ENCODE peak calls at places on chromosome 20, in nine cellular contexts. Y is gastrocnemius medialis; A is GM13977; T is adrenal gland; H is CD4-positive, alpha-beta T cell; S is prostate gland; G is GM12865; W is glutamatergic neuron; J is AG04450. C is an unnamed sample.

GRCh38 chr20:24492698-24493097 is 23.3 kb downstream of the SYNDIG1 start:
- DNase-seq in Y (no peak), J (no peak), A (no peak), H (no peak), G (no peak), T (no peak), S (no peak), W (no peak), C (no peak)

GRCh38 chr20:51156041-51156795 is 133.3 kb upstream of the KCNG1 start:
- DNase-seq in S (no peak), H (no peak), G (no peak), J (peak), A (no peak), Y (no peak), T (peak), W (no peak), C (no peak)

GRCh38 chr20:37504404-37505096 is 16.5 kb upstream of the NNAT start:
- DNase-seq in W (no peak), H (no peak), J (no peak), S (no peak), Y (no peak), G (no peak), T (peak), A (no peak), C (no peak)

GRCh38 chr20:17281478-17281877 is 54.6 kb downstream of the PCSK2 start:
- DNase-seq in T (peak), A (no peak), J (no peak), Y (no peak), S (no peak), G (peak), H (no peak), W (peak), C (no peak)

GRCh38 chr20:24870876-24871275 is 78.2 kb upstream of the CST7 start:
- DNase-seq in A (no peak), T (no peak), W (peak), G (peak), S (no peak), J (no peak), H (no peak), Y (no peak), C (no peak)

GRCh38 chr20:19602660-19603389 is 155.2 kb upstream of the RIN2 start:
- DNase-seq in W (peak), J (no peak), G (no peak), H (no peak), A (no peak), T (no peak), S (no peak), Y (no peak), C (no peak)

GRCh38 chr20:48724891-48725588 is 102.8 kb downstream of the PREX1 start:
- DNase-seq in T (no peak), W (no peak), H (no peak), G (no peak), A (no peak), Y (no peak), J (no peak), S (no peak), C (no peak)

GRCh38 chr20:30168025-30168799 is 1089.3 kb upstream of the DEFB115 start:
- DNase-seq in J (no peak), S (peak), A (no peak), H (peak), W (no peak), G (no peak), Y (no peak), T (peak), C (no peak)

GRCh38 chr20:18851556-18852098 is 38.0 kb downstream of the SCP2D1 start:
- DNase-seq in S (no peak), H (no peak), G (no peak), A (no peak), J (no peak), W (no peak), Y (no peak), T (no peak), C (no peak)

DNA sequence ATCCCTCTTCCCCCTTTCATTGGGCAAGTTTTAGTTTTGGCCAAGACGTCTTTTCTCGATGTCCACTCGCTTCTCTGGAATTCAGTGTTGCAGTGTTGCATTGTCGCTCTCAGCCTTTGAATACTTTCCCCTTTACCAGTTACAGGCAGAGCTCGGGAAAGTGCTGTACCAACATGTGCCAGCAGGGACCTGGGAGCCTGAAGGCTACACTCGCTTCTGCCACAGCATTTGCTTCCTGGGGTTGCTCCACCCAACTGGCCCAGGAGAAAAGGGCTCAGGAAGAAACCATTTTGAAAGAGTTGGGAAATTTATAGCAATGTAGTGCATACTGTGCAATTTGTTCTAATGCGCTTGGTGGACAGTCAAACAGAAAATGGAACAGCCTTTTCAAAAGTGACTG is 78.6 kb downstream of the LINC00237 start:
- DNase-seq in S (no peak), T (no peak), Y (no peak), G (no peak), A (no peak), H (no peak), J (no peak), W (peak), C (no peak)
- TF ChIP-seq CTCF in S (no peak), T (no peak), Y (no peak), G (no peak), A (no peak), H (no peak), J (peak), W (peak), C (no peak)

DNA sequence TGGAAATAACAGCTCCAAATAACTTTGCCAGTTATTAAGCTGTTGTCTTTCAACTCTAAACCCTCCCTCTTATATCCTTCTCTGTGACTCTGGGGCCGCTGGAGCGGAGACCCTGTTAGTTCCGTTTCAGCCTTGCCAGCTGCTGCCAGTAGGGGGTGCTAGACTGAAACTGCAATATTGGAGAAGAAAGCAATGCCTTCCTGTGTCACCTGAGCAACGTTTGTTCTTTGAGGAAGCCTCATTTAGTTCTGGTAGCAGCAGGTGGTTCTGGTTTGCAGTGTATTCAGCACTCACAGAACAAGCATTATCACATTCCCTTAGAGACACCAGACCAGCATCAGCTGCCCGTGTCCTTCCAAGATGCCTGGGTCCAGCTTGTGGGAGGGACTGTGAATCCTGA is 22.9 kb upstream of the JAG1 start:
- DNase-seq in A (peak), G (peak), T (no peak), J (no peak), W (peak), Y (no peak), H (no peak), S (no peak), C (no peak)
- TF ChIP-seq CTCF in A (peak), G (peak), T (no peak), J (peak), W (peak), Y (no peak), H (peak), S (peak), C (peak)

GRCh38 chr20:2421247-2421646 is 40.5 kb downstream of the TGM6 start:
- DNase-seq in J (no peak), T (no peak), Y (no peak), S (no peak), G (no peak), H (no peak), W (no peak), A (no peak), C (no peak)
- TF ChIP-seq CTCF in J (peak), T (no peak), Y (no peak), S (no peak), G (no peak), H (no peak), W (no peak), A (no peak), C (no peak)

GRCh38 chr20:4235512-4236043 is 220.2 kb upstream of the RNF24 start:
- DNase-seq in J (no peak), W (no peak), T (no peak), Y (no peak), S (no peak), G (no peak), A (no peak), H (no peak), C (no peak)
- TF ChIP-seq CTCF in J (no peak), W (no peak), T (no peak), Y (no peak), S (no peak), G (no peak), A (no peak), H (no peak), C (no peak)

GRCh38 chr20:63968928-63969760 is 586 bp downstream of the ZNF512B start:
- DNase-seq in G (no peak), Y (no peak), H (no peak), S (no peak), W (peak), J (no peak), A (peak), T (peak), C (peak)

GRCh38 chr20:63966944-63967322 is 2.8 kb downstream of the ZNF512B start:
- DNase-seq in Y (no peak), H (no peak), A (no peak), T (no peak), S (no peak), W (no peak), J (no peak), G (no peak), C (no peak)

GRCh38 chr20:63966172-63966943 is 3.4 kb downstream of the ZNF512B start:
- DNase-seq in A (no peak), G (no peak), S (no peak), H (no peak), T (no peak), W (peak), J (no peak), Y (no peak), C (no peak)

GRCh38 chr20:63968136-63968927 is 1.4 kb downstream of the ZNF512B start:
- DNase-seq in T (no peak), S (no peak), H (no peak), G (no peak), Y (no peak), J (no peak), W (peak), A (no peak), C (no peak)

DNA sequence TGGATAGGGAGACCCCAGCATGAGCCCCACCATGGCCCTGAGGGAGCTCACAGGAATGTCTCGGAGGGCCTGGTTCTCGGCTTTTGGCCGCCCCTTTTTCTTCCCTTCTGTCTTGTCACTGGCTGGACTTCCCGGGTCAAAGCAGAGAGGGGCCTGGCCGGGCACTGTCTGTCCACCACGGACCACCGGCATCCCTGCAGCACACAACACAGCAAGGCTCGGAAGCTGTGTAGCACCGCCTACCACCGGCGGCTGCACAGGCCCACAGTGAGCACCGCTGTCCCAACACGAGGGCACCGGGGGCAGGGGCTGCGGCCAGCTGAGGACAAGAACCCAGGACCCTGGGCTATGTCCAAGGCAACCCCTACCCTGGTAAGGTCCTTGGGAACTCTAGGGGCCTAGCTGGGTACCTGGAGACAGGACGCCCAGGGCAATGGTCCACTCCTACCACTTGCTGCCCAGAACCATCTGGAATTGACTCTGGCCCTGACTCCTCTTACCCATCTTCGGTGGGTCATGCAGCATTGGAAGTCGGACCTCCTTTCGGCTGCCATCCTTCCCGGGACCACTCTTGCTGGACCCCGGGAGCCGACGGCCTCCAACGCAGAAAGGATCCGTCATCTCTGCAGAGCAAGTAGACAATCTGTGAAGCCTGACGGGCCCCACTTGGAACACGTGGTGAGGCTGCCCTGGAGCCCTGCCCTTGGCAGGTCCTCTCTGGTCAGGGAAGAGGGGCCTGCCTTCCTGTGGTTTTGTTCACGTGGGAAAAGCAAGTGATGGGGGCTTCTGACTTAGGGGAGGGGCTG is 2.2 kb downstream of the ZNF512B start:
- DNase-seq in G (no peak), S (no peak), T (no peak), W (peak), Y (no peak), A (no peak), J (no peak), H (no peak), C (peak)
- TF ChIP-seq CTCF in G (no peak), S (no peak), T (no peak), W (no peak), Y (no peak), A (no peak), J (no peak), H (no peak), C (no peak)

GRCh38 chr20:34302723-34303528 is at the start of gene AHCY:
- DNase-seq in T (peak), Y (peak), A (peak), H (peak), S (peak), W (peak), J (peak), G (peak), C (peak)
- TF ChIP-seq CTCF in T (no peak), Y (peak), A (no peak), H (no peak), S (no peak), W (peak), J (no peak), G (no peak), C (no peak)

GRCh38 chr20:53677447-53678314 is 84.0 kb upstream of the ZNF217 start:
- DNase-seq in G (no peak), T (no peak), S (no peak), W (peak), H (no peak), Y (no peak), A (no peak), J (no peak), C (peak)
- TF ChIP-seq CTCF in G (no peak), T (no peak), S (no peak), W (no peak), H (no peak), Y (no peak), A (no peak), J (no peak), C (no peak)

GRCh38 chr20:62368629-62369507 is 1.8 kb upstream of the LAMA5 start:
- DNase-seq in J (no peak), W (peak), G (no peak), T (peak), S (no peak), A (no peak), H (no peak), Y (no peak), C (peak)
- TF ChIP-seq CTCF in J (peak), W (peak), G (peak), T (no peak), S (no peak), A (peak), H (no peak), Y (peak), C (peak)

DNA sequence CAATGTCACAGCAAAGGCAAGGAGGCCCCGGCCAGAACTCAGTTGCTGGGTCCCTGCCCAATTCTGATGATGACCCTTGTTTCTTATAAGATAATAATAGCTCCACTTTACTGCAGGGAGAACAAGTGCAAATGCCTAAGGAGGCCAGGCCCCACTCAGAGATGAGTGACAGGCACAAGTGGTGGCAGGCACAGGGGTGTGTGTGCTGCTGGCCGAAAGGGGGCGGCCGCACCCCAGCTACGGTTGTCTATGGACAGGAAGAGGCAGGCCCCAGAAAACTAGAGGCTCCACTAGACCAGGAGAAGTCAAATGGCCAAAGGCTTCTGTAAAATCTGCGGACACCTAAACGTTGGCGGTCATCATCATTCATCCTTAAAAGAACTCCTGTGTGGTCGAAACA is 28.5 kb downstream of the GNAS-AS1 start:
- DNase-seq in H (no peak), A (no peak), S (no peak), G (peak), W (no peak), J (no peak), Y (no peak), T (no peak), C (no peak)
- TF ChIP-seq CTCF in H (no peak), A (no peak), S (no peak), G (no peak), W (no peak), J (no peak), Y (no peak), T (no peak), C (no peak)